ENCODE peak calls at places on chromosomes 1 and 21, in six cellular contexts. K, D, S, F, T and O are unnamed samples.

GRCh38 chr1:119372493-119373086 is 4.0 kb downstream of the HAO2 start:
- DNase-seq in K (peak), D (peak), S (no peak), F (peak), T (no peak), O (no peak)

GRCh38 chr21:19986396-19986795 is 1011.8 kb upstream of the NCAM2 start:
- DNase-seq in K (no peak), D (no peak), S (no peak), F (no peak), T (no peak), O (no peak)

GRCh38 chr1:11569551-11569950 is 84.7 kb downstream of the FBXO2 start:
- DNase-seq in K (no peak), D (no peak), S (no peak), F (no peak), T (no peak), O (no peak)

GRCh38 chr21:29215709-29216108 is 83.0 kb upstream of the BACH1 start:
- DNase-seq in K (no peak), D (no peak), S (no peak), F (no peak), T (no peak), O (no peak)

GRCh38 chr1:71861022-71861421 is 421.3 kb downstream of the NEGR1 start:
- DNase-seq in K (no peak), D (no peak), S (no peak), F (no peak), T (no peak), O (no peak)

GRCh38 chr1:204258213-204259115 is 44.7 kb upstream of the GOLT1A start:
- DNase-seq in K (peak), D (peak), S (no peak), F (peak), T (peak), O (no peak)

GRCh38 chr1:110319332-110320167 is 19.6 kb upstream of the RBM15 start:
- DNase-seq in K (no peak), D (peak), S (no peak), F (no peak), T (no peak), O (no peak)

GRCh38 chr21:38984982-38985422 is 179.3 kb downstream of the ETS2 start:
- DNase-seq in K (no peak), D (no peak), S (no peak), F (no peak), T (peak), O (no peak)

GRCh38 chr21:38917045-38917774 is 111.5 kb downstream of the ETS2 start:
- DNase-seq in K (no peak), D (peak), S (no peak), F (no peak), T (no peak), O (no peak)

GRCh38 chr21:15121655-15122120 is 56.9 kb upstream of the NRIP1 start:
- DNase-seq in K (peak), D (no peak), S (no peak), F (peak), T (no peak), O (no peak)

GRCh38 chr1:208475951-208476824 is 232.0 kb upstream of the PLXNA2 start:
- DNase-seq in K (no peak), D (no peak), S (no peak), F (peak), T (no peak), O (no peak)

GRCh38 chr1:95323117-95323516 is 89.1 kb downstream of the RWDD3 start:
- DNase-seq in K (no peak), D (no peak), S (no peak), F (no peak), T (no peak), O (no peak)

GRCh38 chr1:229273507-229274232 is 2.8 kb downstream of the RAB4A start:
- DNase-seq in K (no peak), D (no peak), S (peak), F (no peak), T (no peak), O (peak)

GRCh38 chr1:201490708-201491131 is 16.2 kb downstream of the CSRP1 start:
- DNase-seq in K (no peak), D (no peak), S (no peak), F (no peak), T (no peak), O (no peak)

GRCh38 chr1:207002731-207003146 is 29.8 kb downstream of the C1orf116 start:
- DNase-seq in K (no peak), D (no peak), S (no peak), F (no peak), T (no peak), O (peak)

GRCh38 chr1:53393325-53393792 is 65.5 kb upstream of the LRP8 start:
- DNase-seq in K (peak), D (peak), S (peak), F (peak), T (peak), O (peak)

GRCh38 chr1:196205882-196206281 is 402.4 kb downstream of the KCNT2 start:
- DNase-seq in K (no peak), D (no peak), S (no peak), F (no peak), T (no peak), O (no peak)

GRCh38 chr1:222634180-222635013 is 16.5 kb downstream of the MIA3 start:
- DNase-seq in K (peak), D (peak), S (no peak), F (peak), T (no peak), O (no peak)

GRCh38 chr1:1270813-1271212 is 2.8 kb downstream of the UBE2J2 start:
- DNase-seq in K (no peak), D (no peak), S (no peak), F (no peak), T (no peak), O (no peak)

GRCh38 chr1:151711940-151712339 is 4.7 kb downstream of the CELF3 start:
- DNase-seq in K (no peak), D (no peak), S (no peak), F (no peak), T (no peak), O (no peak)

GRCh38 chr1:246012271-246012854 is 494.7 kb downstream of the SMYD3 start:
- DNase-seq in K (no peak), D (no peak), S (no peak), F (no peak), T (no peak), O (no peak)

GRCh38 chr1:205438213-205439158 is 16.6 kb upstream of the LEMD1 start:
- DNase-seq in K (peak), D (peak), S (peak), F (peak), T (peak), O (no peak)

GRCh38 chr1:19418503-19418971 is 66.8 kb downstream of the CAPZB start:
- DNase-seq in K (no peak), D (no peak), S (no peak), F (no peak), T (no peak), O (no peak)

GRCh38 chr1:53123462-53124129 is 18.8 kb downstream of the SLC1A7 start:
- DNase-seq in K (peak), D (no peak), S (no peak), F (peak), T (peak), O (no peak)

GRCh38 chr1:119327436-119328155 is 41.0 kb upstream of the HAO2 start:
- DNase-seq in K (peak), D (peak), S (peak), F (peak), T (peak), O (no peak)

GRCh38 chr1:221632072-221632471 is 109.8 kb downstream of the DUSP10 start:
- DNase-seq in K (no peak), D (no peak), S (no peak), F (no peak), T (no peak), O (no peak)

GRCh38 chr1:167926486-167926997 is 9.9 kb upstream of the DCAF6 start:
- DNase-seq in K (no peak), D (peak), S (peak), F (no peak), T (no peak), O (no peak)

GRCh38 chr1:65948609-65949229 is 156.0 kb downstream of the PDE4B start:
- DNase-seq in K (no peak), D (no peak), S (no peak), F (no peak), T (no peak), O (no peak)

GRCh38 chr21:35316933-35317332 is 267.8 kb upstream of the RUNX1 start:
- DNase-seq in K (no peak), D (no peak), S (no peak), F (no peak), T (no peak), O (peak)

GRCh38 chr1:225474439-225474985 is 46.7 kb upstream of the LBR start:
- DNase-seq in K (no peak), D (no peak), S (no peak), F (no peak), T (no peak), O (peak)

GRCh38 chr21:28884481-28884880 is 108.2 kb downstream of the LTN1 start:
- DNase-seq in K (no peak), D (no peak), S (no peak), F (no peak), T (no peak), O (no peak)

GRCh38 chr1:60709426-60709825 is 372.9 kb upstream of the NFIA start:
- DNase-seq in K (no peak), D (no peak), S (no peak), F (no peak), T (no peak), O (no peak)

GRCh38 chr21:16124397-16125130 is 394.8 kb downstream of the USP25 start:
- DNase-seq in K (no peak), D (no peak), S (no peak), F (no peak), T (no peak), O (no peak)

GRCh38 chr1:199007423-199007822 is 368.6 kb downstream of the PTPRC start:
- DNase-seq in K (no peak), D (no peak), S (no peak), F (no peak), T (no peak), O (no peak)

GRCh38 chr1:199010933-199011332 is 372.1 kb downstream of the PTPRC start:
- DNase-seq in K (no peak), D (no peak), S (no peak), F (no peak), T (no peak), O (no peak)

GRCh38 chr1:199015799-199016198 is 377.0 kb downstream of the PTPRC start:
- DNase-seq in K (no peak), D (no peak), S (no peak), F (no peak), T (no peak), O (no peak)

GRCh38 chr1:199009447-199009846 is 370.6 kb downstream of the PTPRC start:
- DNase-seq in K (no peak), D (no peak), S (no peak), F (no peak), T (no peak), O (no peak)

DNA sequence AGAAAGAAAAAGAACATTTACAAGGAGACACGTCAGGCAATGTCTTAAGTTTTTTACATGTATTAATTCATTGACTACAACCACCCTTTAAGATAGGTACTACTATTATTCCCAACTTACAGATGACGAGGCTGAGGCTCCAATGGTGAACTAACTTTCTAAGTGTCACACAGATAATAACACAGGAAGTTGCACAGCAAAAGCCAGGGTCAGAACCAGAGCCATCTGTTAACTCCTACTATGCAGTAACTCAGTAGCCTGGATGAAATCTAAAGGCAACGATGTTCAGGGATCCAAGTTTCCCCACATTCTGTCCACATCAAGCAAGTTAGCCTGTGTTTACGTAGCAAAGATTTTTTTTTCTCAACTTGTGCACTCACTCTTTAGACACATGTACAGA is 371.7 kb downstream of the PTPRC start:
- DNase-seq in K (no peak), D (no peak), S (no peak), F (no peak), T (no peak), O (no peak)
- H3K4me3 ChIP-seq in K (no peak), D (no peak), S (no peak), F (no peak), T (no peak), O (no peak)

GRCh38 chr21:26115346-26115745 is 55.2 kb downstream of the APP start:
- DNase-seq in K (no peak), D (no peak), S (no peak), F (no peak), T (no peak), O (no peak)
- H3K27ac ChIP-seq in K (peak), D (no peak), S (no peak), F (peak), T (peak), O (no peak)

GRCh38 chr1:22836846-22837245 is 126.2 kb downstream of the EPHB2 start:
- DNase-seq in K (no peak), D (no peak), S (no peak), F (no peak), T (no peak), O (no peak)
- TF ChIP-seq POLR2A in K (no peak), D (no peak), S (no peak), F (no peak), T (no peak), O (no peak)

DNA sequence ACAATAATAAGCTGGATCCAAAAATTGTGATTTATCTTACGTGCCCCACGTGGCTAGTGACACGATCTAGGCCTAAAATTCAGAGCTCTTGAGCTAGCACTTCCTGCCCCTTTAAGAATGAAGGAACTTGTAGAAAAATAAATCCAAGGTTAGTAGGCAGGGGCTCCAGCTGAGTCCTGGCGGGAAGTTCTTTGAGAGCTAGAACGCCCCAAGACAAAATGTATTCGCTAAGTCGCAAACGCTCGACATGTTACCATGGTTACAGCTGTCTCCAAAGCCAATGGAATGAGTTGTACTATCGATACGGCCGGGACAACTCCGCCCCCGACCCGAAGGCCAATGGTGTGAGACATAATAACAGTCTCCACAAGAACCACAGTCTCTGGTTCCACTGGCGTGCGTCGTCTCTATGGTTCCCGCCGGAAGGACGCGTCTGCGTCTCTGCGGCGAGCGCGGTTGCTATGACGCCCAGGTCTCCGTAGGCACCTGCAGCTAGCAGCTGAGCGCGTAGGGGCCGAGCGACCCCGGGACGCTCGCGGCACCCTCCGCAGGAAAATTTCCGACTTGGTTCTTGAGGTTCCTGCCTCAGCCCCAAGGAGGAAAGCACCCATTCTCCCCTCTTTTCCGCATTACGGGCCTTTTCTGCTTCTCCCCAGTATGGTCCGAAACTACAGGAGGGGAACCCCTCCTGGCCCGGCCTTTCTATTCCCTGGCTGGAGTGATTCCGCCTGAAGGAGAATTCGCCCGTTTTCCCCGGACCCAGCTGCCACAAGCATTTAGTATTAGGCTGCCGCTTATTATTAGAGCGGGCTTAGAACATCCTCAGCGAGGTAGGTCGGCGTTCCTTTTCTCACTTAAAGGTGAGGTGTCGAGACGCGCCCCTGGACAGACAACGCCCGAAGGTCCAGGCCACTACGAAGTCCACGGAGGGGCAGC is at the start of gene CCDC30:
- DNase-seq in K (peak), D (peak), S (peak), F (peak), T (peak), O (peak)
- H3K4me3 ChIP-seq in K (peak), D (peak), S (peak), F (peak), T (peak), O (peak)

DNA sequence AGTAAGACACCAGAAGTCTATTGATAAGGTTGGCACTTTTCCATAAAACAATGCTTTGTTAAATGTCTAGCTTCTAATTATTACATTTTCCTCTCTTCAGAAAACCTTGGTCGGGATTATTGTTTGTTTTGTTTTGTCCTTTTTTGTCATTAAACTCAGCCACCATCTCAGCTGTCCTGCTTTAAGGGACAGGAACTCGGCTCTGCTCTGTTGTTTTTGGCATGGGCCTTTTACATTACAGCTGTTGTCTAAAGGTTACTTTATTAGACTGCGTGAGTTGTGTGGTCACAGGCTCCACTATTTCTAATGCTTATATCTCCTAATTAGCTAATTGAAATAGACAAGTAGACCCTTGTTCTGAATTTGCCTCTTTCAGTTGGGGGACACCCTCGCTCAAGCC is 1.5 kb downstream of the PALMD start:
- DNase-seq in K (no peak), D (no peak), S (no peak), F (peak), T (no peak), O (no peak)
- H3K27ac ChIP-seq in K (peak), D (no peak), S (peak), F (peak), T (peak), O (peak)